ENCODE peak calls at places on chromosomes 6 and 20, in ten cellular contexts. R is foreskin fibroblast; N is colonic mucosa; S is CD8-positive, alpha-beta T cell; B is mammary epithelial cell; P is cardiac muscle cell; Z is heart right ventricle; H is adrenal gland; C is astrocyte of the spinal cord; F is body of pancreas. A is an unnamed sample.

GRCh38 chr20:4812641-4813075 is 90.9 kb downstream of the PRND start:
- DNase-seq in P (no peak), S (no peak), H (no peak), N (no peak), B (no peak), C (no peak), F (no peak), R (no peak), Z (no peak), A (no peak)

GRCh38 chr20:57782631-57783041 is 72.8 kb upstream of the PMEPA1 start:
- DNase-seq in R (no peak), C (no peak), N (no peak), F (no peak), H (no peak), P (no peak), Z (no peak), S (no peak), B (no peak), A (no peak)

GRCh38 chr20:25014816-25015215 is 22.3 kb upstream of the APMAP start:
- DNase-seq in H (no peak), B (no peak), R (no peak), Z (no peak), N (no peak), C (no peak), S (no peak), P (no peak), F (peak), A (no peak)

GRCh38 chr6:10393544-10394225 is 21.2 kb downstream of the TFAP2A start:
- DNase-seq in F (no peak), Z (no peak), C (no peak), B (no peak), P (no peak), N (no peak), S (no peak), R (no peak), H (no peak), A (no peak)

GRCh38 chr6:158926429-158926828 is 73.6 kb downstream of the RSPH3 start:
- DNase-seq in F (no peak), Z (no peak), P (no peak), N (no peak), H (no peak), R (no peak), S (no peak), B (peak), C (peak), A (peak)

GRCh38 chr6:112694986-112695385 is 347.9 kb downstream of the RFPL4B start:
- DNase-seq in N (no peak), B (no peak), R (no peak), S (no peak), P (no peak), Z (no peak), F (no peak), H (no peak), C (no peak), A (no peak)

GRCh38 chr20:20228351-20228750 is 139.6 kb upstream of the INSM1 start:
- DNase-seq in H (no peak), P (no peak), R (no peak), C (no peak), S (no peak), N (no peak), B (peak), Z (no peak), F (no peak), A (no peak)

GRCh38 chr6:32954983-32955802 is 2.3 kb upstream of the HLA-DMA start:
- DNase-seq in Z (no peak), H (no peak), R (no peak), F (peak), P (peak), S (peak), N (peak), B (peak), C (peak), A (peak)

GRCh38 chr6:157893238-157893637 is 70.2 kb downstream of the SNX9 start:
- DNase-seq in H (no peak), F (no peak), P (no peak), R (no peak), Z (no peak), N (no peak), C (no peak), B (no peak), S (peak), A (no peak)

GRCh38 chr6:155228549-155229166 is 35.2 kb upstream of the CLDN20 start:
- DNase-seq in H (no peak), Z (no peak), C (peak), S (no peak), R (no peak), B (no peak), P (no peak), N (no peak), F (no peak), A (peak)

GRCh38 chr20:43963872-43964791 is 49.5 kb downstream of the TOX2 start:
- DNase-seq in N (no peak), C (peak), P (no peak), R (peak), F (peak), S (peak), H (no peak), Z (peak), B (no peak), A (peak)

GRCh38 chr20:63641146-63641791 is 12.0 kb downstream of the STMN3 start:
- DNase-seq in R (no peak), C (peak), P (no peak), B (peak), Z (peak), S (peak), F (peak), N (peak), H (no peak), A (no peak)

GRCh38 chr20:58135441-58136170 is 92.8 kb downstream of the ANKRD60 start:
- DNase-seq in N (no peak), P (no peak), R (no peak), S (no peak), B (peak), H (no peak), Z (no peak), C (no peak), F (no peak), A (no peak)

GRCh38 chr6:144447487-144447886 is 162.4 kb downstream of the UTRN start:
- DNase-seq in B (peak), N (no peak), C (peak), H (no peak), P (no peak), S (no peak), R (peak), Z (no peak), F (no peak), A (peak)

GRCh38 chr20:63290677-63291472 is 2.1 kb upstream of the COL20A1 start:
- DNase-seq in B (peak), S (peak), C (no peak), F (peak), P (peak), R (peak), N (peak), H (peak), Z (peak), A (peak)

GRCh38 chr6:88870728-88871330 is 92.6 kb downstream of the RNGTT start:
- DNase-seq in N (peak), R (peak), F (peak), P (peak), S (peak), Z (no peak), C (peak), H (peak), B (peak), A (peak)

GRCh38 chr6:157481189-157481864 is 100.3 kb downstream of the ZDHHC14 start:
- DNase-seq in R (no peak), S (no peak), H (no peak), B (no peak), F (no peak), P (no peak), C (no peak), Z (no peak), N (no peak), A (no peak)

GRCh38 chr6:129370268-129370916 is 339.6 kb downstream of the ARHGAP18 start:
- DNase-seq in F (peak), N (peak), R (peak), S (peak), C (peak), Z (no peak), B (peak), P (peak), H (peak), A (peak)

GRCh38 chr6:119446623-119447008 is 97.1 kb upstream of the MAN1A1 start:
- DNase-seq in B (no peak), Z (no peak), S (no peak), F (peak), C (peak), H (peak), R (peak), P (no peak), N (peak), A (peak)

GRCh38 chr20:45971425-45971674 is 653 bp downstream of the ZNF335 start:
- DNase-seq in S (no peak), F (no peak), N (no peak), P (no peak), Z (no peak), R (no peak), H (no peak), B (no peak), C (no peak), A (no peak)

GRCh38 chr6:48611332-48611731 is 500.3 kb upstream of the PTCHD4 start:
- DNase-seq in B (no peak), Z (no peak), N (no peak), C (peak), H (no peak), S (no peak), P (no peak), R (no peak), F (no peak), A (peak)

GRCh38 chr20:53578492-53579222 is 15.0 kb downstream of the ZNF217 start:
- DNase-seq in H (peak), R (peak), Z (no peak), B (peak), N (peak), S (peak), F (peak), C (peak), P (peak), A (peak)
- H3K4me3 ChIP-seq in H (no peak), R (peak), Z (no peak), B (no peak), N (peak), S (peak), F (no peak), C (no peak), P (peak), A (peak)

DNA sequence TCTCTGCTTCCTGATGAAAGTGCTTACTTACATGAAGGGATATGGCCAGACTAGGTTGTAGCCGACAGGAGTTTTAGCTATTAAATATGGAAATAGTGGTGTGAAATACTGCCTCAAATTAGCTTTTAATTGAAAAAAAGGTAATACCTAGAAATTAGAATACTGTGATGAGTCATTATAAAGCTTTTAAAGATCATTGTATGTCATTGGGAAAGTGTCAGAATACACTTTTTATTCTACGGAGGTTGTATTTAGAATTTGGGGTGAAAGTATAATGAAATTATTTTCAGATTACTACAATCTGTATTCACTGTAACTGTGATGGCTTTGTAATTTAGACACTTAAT is 2.2 kb downstream of the LOC128125822 start:
- DNase-seq in N (no peak), H (no peak), B (no peak), C (no peak), F (no peak), P (no peak), S (no peak), R (no peak), Z (no peak), A (no peak)
- TF ChIP-seq CTCF in N (no peak), H (no peak), B (no peak), C (no peak), F (no peak), P (no peak), S (peak), R (no peak), Z (no peak), A (no peak)

GRCh38 chr6:80547827-80548226 is 441.4 kb downstream of the BCKDHB start:
- DNase-seq in N (no peak), P (no peak), B (peak), H (no peak), Z (no peak), R (peak), F (no peak), C (peak), S (no peak), A (peak)
- H3K4me3 ChIP-seq in N (no peak), P (no peak), B (no peak), H (no peak), Z (no peak), R (no peak), F (no peak), C (no peak), S (no peak), A (no peak)

DNA sequence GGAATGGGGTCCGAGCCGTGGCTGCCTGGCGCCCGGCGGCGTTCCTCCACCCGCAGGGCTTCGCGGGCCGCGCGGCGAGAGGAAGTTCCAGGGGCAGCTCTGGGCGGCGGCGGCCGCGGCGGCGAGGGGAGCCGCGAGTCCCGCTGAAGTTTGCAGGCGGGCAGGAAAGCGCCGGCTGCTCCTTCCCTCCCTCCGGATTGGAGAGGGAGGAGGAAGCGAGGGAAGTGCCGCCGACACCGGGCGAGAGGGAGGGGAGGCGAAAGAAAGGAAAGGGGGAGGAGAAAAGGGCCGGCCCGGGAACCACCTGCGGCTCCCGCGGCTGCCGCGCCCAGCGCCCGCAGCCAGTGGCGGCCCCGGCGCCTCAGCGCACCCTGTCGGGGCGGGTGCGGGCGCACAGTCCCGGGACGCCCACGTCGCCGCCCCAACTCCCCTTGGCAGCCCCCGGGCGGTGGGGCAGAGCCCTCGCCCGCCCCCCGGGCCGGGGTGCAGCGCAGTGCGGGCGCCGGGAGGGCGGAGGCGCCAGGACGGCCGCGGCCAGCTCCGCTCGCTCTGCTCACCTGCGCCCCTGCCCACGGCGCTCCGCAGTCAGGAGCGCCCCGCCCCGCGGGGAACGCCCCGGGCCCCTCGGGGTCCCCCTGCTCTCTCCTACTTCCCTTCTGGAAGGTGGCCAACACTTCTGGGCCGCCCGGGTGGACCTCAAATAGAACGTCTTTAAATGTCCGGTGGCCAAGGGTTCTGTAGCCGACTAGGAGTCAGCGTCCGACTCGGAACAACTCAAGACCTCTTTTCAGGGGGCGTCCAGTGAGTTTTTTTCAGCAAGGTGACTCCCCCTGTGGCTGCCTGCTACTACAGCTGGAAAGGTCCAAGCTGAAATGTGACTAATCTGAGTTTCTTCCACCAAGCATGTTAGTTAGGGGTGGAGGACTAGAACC is 80.3 kb upstream of the CCDC28A start:
- DNase-seq in N (peak), C (peak), H (peak), Z (peak), P (peak), R (peak), S (peak), F (peak), B (peak), A (peak)
- TF ChIP-seq CTCF in N (no peak), C (peak), H (no peak), Z (no peak), P (no peak), R (no peak), S (no peak), F (no peak), B (no peak), A (peak)

DNA sequence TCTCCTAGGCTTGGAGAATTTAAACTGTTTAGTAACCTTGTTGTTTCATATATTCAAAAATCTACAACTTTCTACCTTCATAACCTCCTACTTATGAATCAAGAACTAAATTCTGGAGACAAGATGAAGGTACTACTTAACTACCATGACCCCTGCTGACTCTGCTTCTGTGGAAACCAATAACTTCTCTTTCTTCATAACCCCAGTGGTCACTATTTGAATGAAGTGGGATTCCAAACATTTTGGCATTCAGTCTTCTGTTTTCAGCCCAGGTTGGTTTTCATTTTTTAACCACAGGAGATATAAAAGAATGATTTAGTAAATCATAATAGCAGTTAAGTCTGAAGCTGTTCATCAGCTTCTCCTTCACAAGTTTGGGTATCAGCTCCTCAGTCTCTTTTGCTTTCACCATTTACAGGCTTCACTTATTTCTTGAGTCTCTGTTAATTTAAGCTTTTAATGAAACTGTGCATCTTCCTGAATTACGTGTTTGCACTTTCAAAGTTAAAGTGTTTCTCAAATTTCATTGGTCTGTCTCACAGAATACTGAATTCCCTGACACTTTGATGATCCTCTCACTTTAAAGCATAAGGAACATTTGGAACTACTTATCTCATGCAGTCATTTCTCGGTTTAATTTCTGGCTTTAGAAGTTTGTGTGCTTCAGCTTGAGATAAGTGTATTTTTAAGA is 9.5 kb downstream of the SENP6 start:
- DNase-seq in F (no peak), S (no peak), Z (no peak), B (no peak), C (no peak), N (no peak), P (no peak), H (no peak), R (peak), A (no peak)
- H3K4me3 ChIP-seq in F (no peak), S (no peak), Z (no peak), B (no peak), C (no peak), N (no peak), P (no peak), H (no peak), R (peak), A (no peak)

GRCh38 chr6:35497571-35498406 is 910 bp upstream of the TEAD3 start:
- DNase-seq in P (peak), Z (peak), N (peak), H (peak), S (peak), R (peak), C (peak), F (peak), B (peak), A (peak)
- TF ChIP-seq CTCF in P (peak), Z (no peak), N (no peak), H (no peak), S (no peak), R (no peak), C (no peak), F (no peak), B (no peak), A (no peak)

GRCh38 chr6:110979565-110980096 is 2.2 kb upstream of the RPF2 start:
- DNase-seq in F (no peak), Z (no peak), S (no peak), C (no peak), H (no peak), P (no peak), B (no peak), N (no peak), R (no peak), A (no peak)

GRCh38 chr6:110976575-110976974 is 5.3 kb upstream of the RPF2 start:
- DNase-seq in R (no peak), N (no peak), S (no peak), F (no peak), H (no peak), C (no peak), P (no peak), B (no peak), Z (no peak), A (no peak)

GRCh38 chr6:110980227-110980626 is 1.6 kb upstream of the RPF2 start:
- DNase-seq in Z (no peak), C (no peak), R (no peak), N (no peak), F (no peak), H (no peak), P (no peak), B (no peak), S (no peak), A (no peak)

GRCh38 chr6:110980648-110981047 is 1.2 kb upstream of the RPF2 start:
- DNase-seq in B (no peak), R (no peak), N (no peak), S (no peak), P (no peak), Z (no peak), F (no peak), C (no peak), H (no peak), A (no peak)
- H3K4me3 ChIP-seq in B (peak), R (peak), N (no peak), S (no peak), P (no peak), Z (peak), F (no peak), C (no peak), H (no peak), A (peak)